ENCODE peak calls at places on chromosome 2, in seven cellular contexts. D is cardiac septum, T is glutamatergic neuron, M is iris pigment epithelial cell, Q is left kidney, X is uterus, B is H7. C is an unnamed sample.

GRCh38 chr2:98026292-98026691 is 30.5 kb upstream of the TMEM131 start:
- DNase-seq in B (no peak), X (no peak), M (no peak), T (no peak), Q (no peak), D (no peak), C (peak)

GRCh38 chr2:121085801-121086200 is 199.2 kb downstream of the TFCP2L1 start:
- DNase-seq in B (no peak), M (no peak), D (no peak), T (no peak), X (no peak), Q (no peak), C (no peak)

GRCh38 chr2:39996653-39997080 is 217.6 kb upstream of the THUMPD2 start:
- DNase-seq in M (peak), B (no peak), D (no peak), T (no peak), X (no peak), Q (no peak), C (no peak)

GRCh38 chr2:8462280-8462679 is 219.6 kb upstream of the ID2 start:
- DNase-seq in D (no peak), Q (no peak), B (no peak), X (no peak), T (no peak), M (no peak), C (no peak)

GRCh38 chr2:78304678-78305077 is 720.8 kb upstream of the REG3G start:
- DNase-seq in D (no peak), X (no peak), B (no peak), Q (no peak), M (no peak), T (no peak), C (no peak)

GRCh38 chr2:146927080-146927714 is 917.6 kb upstream of the ACVR2A start:
- DNase-seq in Q (peak), M (peak), D (no peak), T (peak), B (peak), X (peak), C (peak)

GRCh38 chr2:197416268-197416667 is 18.6 kb downstream of the SF3B1 start:
- DNase-seq in T (no peak), D (no peak), B (no peak), Q (no peak), X (no peak), M (no peak), C (no peak)

GRCh38 chr2:120769787-120770120 is 34.1 kb downstream of the GLI2 start:
- DNase-seq in B (no peak), M (no peak), Q (no peak), X (peak), T (peak), D (peak), C (no peak)

GRCh38 chr2:19569300-19569791 is 210.9 kb upstream of the OSR1 start:
- DNase-seq in X (no peak), B (no peak), Q (no peak), M (peak), D (no peak), T (no peak), C (no peak)

GRCh38 chr2:217913415-217913814 is 89.4 kb downstream of the TNS1 start:
- DNase-seq in M (no peak), T (no peak), Q (no peak), B (no peak), D (no peak), X (no peak), C (no peak)

GRCh38 chr2:64711260-64711659 is 57.5 kb upstream of the SERTAD2 start:
- DNase-seq in Q (peak), M (peak), B (no peak), T (no peak), D (no peak), X (no peak), C (no peak)

GRCh38 chr2:53286336-53286735 is 481.3 kb upstream of the CHAC2 start:
- DNase-seq in T (no peak), B (no peak), D (no peak), X (no peak), M (peak), Q (no peak), C (no peak)

C was measured in right atrium auricular region.